ENCODE peak calls at places on chromosomes 4 and X, in four cellular contexts. N is T-helper 2 cell, G is RPMI8226, I is A549. M is an unnamed sample.

GRCh38 chr4:105637409-105638258 is 70.9 kb downstream of the INTS12 start:
- DNase-seq in N (no peak), I (no peak), G (peak; percentile 94), M (no peak)

GRCh38 chr4:126470862-126471261 is 1156.1 kb downstream of the FAT4 start:
- DNase-seq in G (no peak), I (no peak), N (no peak), M (peak; percentile 22)

GRCh38 chr4:150130953-150131352 is 52.7 kb downstream of the DCLK2 start:
- DNase-seq in N (no peak), G (no peak), I (no peak), M (no peak)

GRCh38 chr4:3523146-3523627 is 9.0 kb downstream of the LRPAP1 start:
- DNase-seq in I (no peak), G (no peak), N (no peak), M (no peak)

GRCh38 chr4:117664706-117665444 is 369.4 kb upstream of the NDST3 start:
- DNase-seq in N (no peak), I (no peak), G (no peak), M (no peak)

GRCh38 chr4:138911903-138912713 is 103.5 kb upstream of the NOCT start:
- DNase-seq in N (no peak), G (no peak), I (peak; percentile 82), M (no peak)

GRCh38 chr4:25088342-25088952 is 57.7 kb upstream of the LGI2 start:
- DNase-seq in G (peak; percentile 80), N (no peak), I (no peak), M (no peak)

GRCh38 chr4:126611900-126612299 is 1020.9 kb upstream of the INTU start:
- DNase-seq in N (no peak), G (no peak), I (no peak), M (no peak)

GRCh38 chrX:37320541-37321203 is 28.5 kb upstream of the PRRG1 start:
- DNase-seq in G (no peak), N (no peak), I (no peak), M (no peak)

GRCh38 chr4:147049940-147050852 is 104.5 kb upstream of the TTC29 start:
- DNase-seq in N (no peak), I (no peak), G (no peak), M (no peak)

GRCh38 chr4:112099701-112100289 is 45.5 kb upstream of the FAM241A start:
- DNase-seq in N (no peak), G (peak; percentile 23), I (peak; percentile 47), M (no peak)

GRCh38 chrX:27966492-27966891 is 14.8 kb downstream of the DCAF8L1 start:
- DNase-seq in I (peak; percentile 20), G (no peak), N (no peak), M (no peak)

GRCh38 chrX:3134316-3134715 is 93.0 kb downstream of the ARSF start:
- DNase-seq in I (no peak), N (no peak), G (no peak), M (no peak)

M was measured in glomerular endothelial cell.